ENCODE peak calls at places on chromosomes 4 and X, in seven cellular contexts. T is activated CD4-positive, CD25-positive, alpha-beta regulatory T cell treated with anti-CD3 and anti-CD28 coated beads, Interleukin-2, amount 50 U/mL, for 16 hours; O is OCI-LY7; H is GM06990; N is amniotic stem cell; Q is right cardiac atrium; P is foreskin fibroblast. S is an unnamed sample.

GRCh38 chr4:182231503-182231902 is 11.7 kb upstream of the TENM3 start:
- DNase-seq in P (no peak), T (no peak), Q (no peak), N (no peak), O (no peak), H (no peak), S (no peak)

GRCh38 chr4:4884611-4885010 is 25.1 kb downstream of the MSX1 start:
- DNase-seq in T (no peak), N (no peak), H (no peak), O (no peak), P (no peak), Q (no peak), S (no peak)

GRCh38 chr4:89273741-89274141 is 33.9 kb downstream of the GPRIN3 start:
- DNase-seq in Q (no peak), P (no peak), N (no peak), T (no peak), H (no peak), O (no peak), S (no peak)

GRCh38 chr4:159141193-159141592 is 38.3 kb downstream of the RAPGEF2 start:
- DNase-seq in H (no peak), Q (no peak), N (no peak), P (peak; percentile 8), T (no peak), O (no peak), S (no peak)

GRCh38 chr4:168651864-168652263 is 155.0 kb downstream of the PALLD start:
- DNase-seq in P (no peak), O (no peak), N (no peak), T (no peak), Q (no peak), H (no peak), S (no peak)

GRCh38 chr4:67104145-67104544 is 441.2 kb downstream of the CENPC start:
- DNase-seq in H (no peak), N (no peak), T (no peak), O (no peak), Q (no peak), P (no peak), S (no peak)

GRCh38 chrX:38256019-38256418 is 35.3 kb upstream of the SRPX start:
- DNase-seq in T (no peak), N (no peak), P (no peak), O (no peak), Q (no peak), H (no peak), S (no peak)

GRCh38 chr4:168636506-168637176 is 139.8 kb downstream of the PALLD start:
- DNase-seq in O (no peak), N (peak; percentile 29), H (no peak), P (peak; percentile 86), Q (no peak), T (no peak), S (no peak)

GRCh38 chrX:136063340-136064079 is 78.3 kb downstream of the SLC9A6 start:
- DNase-seq in N (no peak), O (no peak), H (no peak), T (no peak), Q (peak; percentile 55), P (peak; percentile 23), S (peak; percentile 9)

GRCh38 chr4:142222127-142222526 is 585.7 kb downstream of the IL15 start:
- DNase-seq in Q (no peak), O (no peak), T (no peak), H (no peak), P (peak; percentile 24), N (peak; percentile 4), S (no peak)

GRCh38 chr4:107801766-107802211 is 22.9 kb upstream of the SGMS2 start:
- DNase-seq in N (peak; percentile 17), P (peak; percentile 84), Q (no peak), T (no peak), H (no peak), O (no peak), S (no peak)

GRCh38 chr4:84965558-84966381 is 720 bp downstream of the WDFY3 start:
- DNase-seq in H (no peak), P (peak; percentile 71), O (no peak), T (no peak), N (no peak), Q (peak; percentile 77), S (peak; percentile 56)

GRCh38 chr4:104815593-104816156 is 321.0 kb upstream of the CXXC4 start:
- DNase-seq in O (peak; percentile 4), T (no peak), P (no peak), H (peak; percentile 9), N (no peak), Q (no peak), S (no peak)

GRCh38 chr4:80475781-80476180 is 140.3 kb downstream of the CFAP299 start:
- DNase-seq in O (no peak), N (no peak), P (no peak), Q (no peak), H (no peak), T (no peak), S (no peak)

GRCh38 chr4:25406081-25406692 is 29.1 kb downstream of the ANAPC4 start:
- DNase-seq in O (no peak), Q (no peak), H (no peak), T (no peak), N (no peak), P (peak; percentile 59), S (no peak)

GRCh38 chr4:188992706-188993105 is 853.5 kb downstream of the TRIML1 start:
- DNase-seq in Q (no peak), O (no peak), N (peak; percentile 2), P (peak; percentile 52), H (no peak), T (no peak), S (no peak)

GRCh38 chr4:169723207-169723606 is 34.5 kb downstream of the HPF1 start:
- DNase-seq in Q (no peak), T (no peak), P (peak; percentile 30), H (no peak), O (peak; percentile 30), N (no peak), S (no peak)

GRCh38 chr4:101334963-101335572 is 12.3 kb downstream of the PPP3CA start:
- DNase-seq in Q (no peak), P (no peak), O (no peak), N (no peak), H (no peak), T (no peak), S (no peak)

GRCh38 chr4:8858188-8858924 is 13.3 kb downstream of the HMX1 start:
- DNase-seq in N (no peak), P (no peak), Q (no peak), H (no peak), O (no peak), T (no peak), S (no peak)

GRCh38 chr4:157887316-157887715 is 285.5 kb downstream of the GASK1B start:
- DNase-seq in N (no peak), P (no peak), O (no peak), T (no peak), H (no peak), Q (no peak), S (no peak)

GRCh38 chr4:157575339-157575738 is 354.8 kb downstream of the GRIA2 start:
- DNase-seq in O (no peak), Q (no peak), T (no peak), H (no peak), P (no peak), N (no peak), S (no peak)

GRCh38 chrX:28802625-28803024 is 215.4 kb downstream of the IL1RAPL1 start:
- DNase-seq in N (no peak), Q (no peak), O (no peak), H (no peak), P (no peak), T (no peak), S (no peak)

GRCh38 chr4:175542787-175543186 is 269.3 kb downstream of the GPM6A start:
- DNase-seq in O (no peak), H (no peak), Q (no peak), T (no peak), N (no peak), P (peak; percentile 3), S (no peak)

GRCh38 chr4:124804584-124804983 is 92.1 kb upstream of the ANKRD50 start:
- DNase-seq in T (no peak), N (no peak), H (no peak), Q (no peak), P (peak; percentile 60), O (no peak), S (no peak)

GRCh38 chr4:98662619-98663225 is 4.3 kb upstream of the TSPAN5 start:
- DNase-seq in T (no peak), N (no peak), O (no peak), H (no peak), P (no peak), Q (no peak), S (no peak)

GRCh38 chr4:107838763-107839162 is 14.0 kb downstream of the SGMS2 start:
- DNase-seq in P (peak; percentile 74), H (no peak), T (no peak), Q (no peak), O (no peak), N (no peak), S (no peak)

GRCh38 chr4:26938516-26938915 is 77.9 kb downstream of the STIM2 start:
- DNase-seq in T (no peak), N (no peak), P (no peak), O (no peak), H (no peak), Q (no peak), S (no peak)

GRCh38 chrX:151081016-151081415 is 95.4 kb upstream of the GPR50 start:
- DNase-seq in O (no peak), P (no peak), T (no peak), H (no peak), Q (no peak), N (no peak), S (no peak)

GRCh38 chr4:184471872-184472539 is 2.3 kb downstream of the IRF2 start:
- DNase-seq in O (peak; percentile 84), P (peak; percentile 60), Q (no peak), T (no peak), H (no peak), N (no peak), S (no peak)

GRCh38 chr4:171880136-171880535 is 66.9 kb downstream of the GALNTL6 start:
- DNase-seq in O (no peak), N (peak; percentile 48), H (no peak), Q (no peak), P (peak; percentile 77), T (no peak), S (no peak)

GRCh38 chr4:177250056-177250696 is 59.5 kb upstream of the NEIL3 start:
- DNase-seq in H (peak; percentile 32), O (peak; percentile 54), N (no peak), T (peak; percentile 24), P (peak; percentile 74), Q (peak; percentile 81), S (peak; percentile 53)

GRCh38 chr4:8907596-8908205 is 36.1 kb upstream of the HMX1 start:
- DNase-seq in P (no peak), O (no peak), Q (no peak), H (no peak), N (no peak), T (no peak), S (no peak)

GRCh38 chrX:103256651-103257050 is 1.7 kb upstream of the TCEAL8 start:
- DNase-seq in P (no peak), N (no peak), H (no peak), T (no peak), O (no peak), Q (no peak), S (no peak)

S was measured in heart left ventricle.